ENCODE peak calls at places on chromosomes 11 and 22, in four cellular contexts. E is K562, T is body of pancreas, B is uterus. H is an unnamed sample.
A peak's percentile ranks its signal among the peaks of the same experiment; 100 is the strongest.

GRCh38 chr11:12125609-12126149 is 15.3 kb downstream of the MICAL2 start:
- DNase-seq in T (peak; percentile 28), E (no peak), B (no peak), H (no peak)

GRCh38 chr11:116390963-116391362 is 381.8 kb downstream of the BUD13 start:
- DNase-seq in E (no peak), T (no peak), B (no peak), H (no peak)

GRCh38 chr11:44427432-44427831 is 117.5 kb upstream of the ALX4 start:
- DNase-seq in E (peak; percentile 74), B (no peak), T (no peak), H (no peak)

GRCh38 chr22:37634505-37635002 is 4.9 kb upstream of the SH3BP1 start:
- DNase-seq in E (peak; percentile 33), B (no peak), T (no peak), H (no peak)

GRCh38 chr11:134654161-134654915 is 242.3 kb upstream of the B3GAT1 start:
- DNase-seq in T (no peak), B (no peak), E (no peak), H (no peak)

GRCh38 chr11:132840220-132840619 is 692.1 kb downstream of the OPCML start:
- DNase-seq in E (no peak), B (no peak), T (no peak), H (no peak)

GRCh38 chr11:10725114-10725906 is 25.7 kb upstream of the CTR9 start:
- DNase-seq in E (no peak), B (no peak), T (peak; percentile 16), H (peak; percentile 48)

GRCh38 chr22:20427945-20428417 is 9.6 kb downstream of the SCARF2 start:
- DNase-seq in E (no peak), B (no peak), T (no peak), H (no peak)

GRCh38 chr11:12565406-12565805 is 108.8 kb upstream of the TEAD1 start:
- DNase-seq in B (no peak), T (no peak), E (no peak), H (no peak)

GRCh38 chr22:19767427-19768380 is 7.1 kb downstream of the TBX1 start:
- DNase-seq in E (peak; percentile 82), B (peak; percentile 39), T (no peak), H (no peak)

DNA sequence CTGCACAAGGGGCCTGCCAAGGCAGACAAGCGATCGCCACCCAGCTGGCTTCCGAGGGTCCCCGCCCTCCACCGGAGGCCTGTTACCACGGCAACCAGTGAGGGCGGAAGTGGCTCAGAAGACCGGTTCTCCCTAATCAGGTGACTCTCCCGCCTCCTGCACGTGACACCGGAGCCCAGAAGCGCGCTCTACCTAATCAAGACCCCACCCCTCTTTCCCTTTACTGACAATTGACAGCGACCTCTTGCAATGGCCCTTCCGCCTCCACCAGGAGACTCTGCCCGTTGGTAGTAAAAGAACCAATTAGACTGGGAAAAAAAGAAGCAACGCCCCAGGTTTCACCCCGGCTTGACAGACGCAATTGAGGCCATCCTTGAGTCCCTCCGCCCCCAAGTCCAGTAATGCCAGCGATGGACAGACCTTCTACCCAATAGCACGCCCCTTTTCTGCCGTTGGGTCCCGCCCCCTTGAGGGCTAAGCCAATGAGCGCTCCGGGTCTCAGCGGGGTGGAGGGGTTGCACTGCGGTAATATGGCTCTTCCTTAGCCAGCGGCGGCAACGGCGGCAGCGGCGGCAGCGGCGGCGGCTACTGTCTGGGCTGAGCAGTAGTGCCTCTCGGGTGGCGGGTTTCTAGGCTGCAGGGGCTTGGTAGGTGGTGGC is at the start of gene UVRAG:
- DNase-seq in T (peak; percentile 99), E (peak; percentile 99), B (peak; percentile 99), H (peak; percentile 94)
- TF ChIP-seq POLR2A in T (peak; percentile 89), E (peak; percentile 87), B (peak; percentile 89), H (peak; percentile 71)

GRCh38 chr22:41524283-41524682 is 20.0 kb downstream of the POLR3H start:
- DNase-seq in T (peak; percentile 75), B (peak; percentile 78), E (no peak), H (no peak)

GRCh38 chr22:41524809-41525449 is 19.3 kb downstream of the POLR3H start:
- DNase-seq in E (no peak), B (no peak), T (no peak), H (no peak)

GRCh38 chr22:41526802-41527799 is 17.2 kb downstream of the POLR3H start:
- DNase-seq in T (peak; percentile 36), B (no peak), E (peak; percentile 71), H (no peak)

GRCh38 chr22:41526226-41526531 is 18.1 kb downstream of the POLR3H start:
- DNase-seq in B (no peak), E (no peak), T (no peak), H (no peak)

GRCh38 chr22:41525450-41526225 is 18.6 kb downstream of the POLR3H start:
- DNase-seq in B (no peak), T (no peak), E (no peak), H (no peak)
- TF ChIP-seq POLR2A in B (no peak), T (no peak), E (peak; percentile 40), H (no peak)

DNA sequence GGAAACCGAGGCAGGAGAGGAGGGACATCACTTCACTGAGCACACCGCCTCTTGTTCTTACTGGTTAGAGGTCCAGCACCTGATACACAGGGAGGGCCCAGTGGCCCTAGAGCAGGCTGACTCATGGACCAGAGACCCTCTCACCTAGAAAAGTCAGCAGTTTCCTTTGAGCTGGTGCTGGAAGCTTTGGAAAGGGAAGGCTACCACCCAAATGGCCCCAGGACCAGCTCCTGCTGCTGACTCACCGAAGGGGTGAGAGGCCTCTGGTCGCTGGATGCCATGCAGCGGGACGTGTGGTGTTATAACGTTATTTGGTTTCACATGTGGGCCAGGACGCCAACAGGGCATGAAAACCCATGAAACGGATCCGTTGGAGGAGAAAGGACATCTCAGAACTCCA is 3.8 kb downstream of the NADSYN1 start:
- DNase-seq in E (no peak), B (no peak), T (no peak), H (no peak)
- TF ChIP-seq POLR2A in E (no peak), B (no peak), T (no peak), H (no peak)

GRCh38 chr11:72726266-72727220 is 25.7 kb downstream of the ARAP1 start:
- DNase-seq in E (no peak), T (no peak), B (no peak), H (no peak)

GRCh38 chr11:72730706-72731105 is 21.5 kb downstream of the ARAP1 start:
- DNase-seq in T (no peak), B (no peak), E (no peak), H (no peak)

GRCh38 chr11:72732329-72732728 is 19.9 kb downstream of the ARAP1 start:
- DNase-seq in T (no peak), E (no peak), B (no peak), H (no peak)

GRCh38 chr11:72727521-72727920 is 24.7 kb downstream of the ARAP1 start:
- DNase-seq in E (no peak), T (no peak), B (no peak), H (no peak)

GRCh38 chr11:72730243-72730642 is 22.0 kb downstream of the ARAP1 start:
- DNase-seq in B (no peak), E (no peak), T (no peak), H (no peak)
- TF ChIP-seq POLR2A in B (no peak), E (no peak), T (no peak), H (no peak)

GRCh38 chr22:45271667-45272188 is 13.0 kb upstream of the UPK3A start:
- DNase-seq in E (no peak), T (peak; percentile 66), B (peak; percentile 60), H (no peak)

GRCh38 chr22:45270095-45271020 is 14.4 kb upstream of the UPK3A start:
- DNase-seq in T (no peak), B (no peak), E (no peak), H (no peak)

GRCh38 chr22:45276507-45276906 is 8.2 kb upstream of the UPK3A start:
- DNase-seq in E (no peak), B (no peak), T (no peak), H (no peak)

GRCh38 chr22:45272498-45272897 is 12.3 kb upstream of the UPK3A start:
- DNase-seq in T (no peak), E (no peak), B (no peak), H (no peak)

GRCh38 chr22:45273452-45274075 is 11.2 kb upstream of the UPK3A start:
- DNase-seq in E (no peak), T (no peak), B (no peak), H (no peak)
- TF ChIP-seq POLR2A in E (no peak), T (no peak), B (no peak), H (no peak)

GRCh38 chr22:21651521-21652009 is 9.5 kb downstream of the SDF2L1 start:
- DNase-seq in T (no peak), B (no peak), E (no peak), H (no peak)

GRCh38 chr22:21650280-21650679 is 8.2 kb downstream of the SDF2L1 start:
- DNase-seq in B (no peak), E (no peak), T (no peak), H (no peak)

GRCh38 chr22:21650823-21651520 is 8.9 kb downstream of the SDF2L1 start:
- DNase-seq in B (no peak), T (no peak), E (no peak), H (no peak)

GRCh38 chr22:21652547-21653545 is 10.7 kb downstream of the SDF2L1 start:
- DNase-seq in B (no peak), E (peak; percentile 92), T (no peak), H (no peak)

GRCh38 chr22:21652010-21652546 is 10.0 kb downstream of the SDF2L1 start:
- DNase-seq in E (peak; percentile 100), B (peak; percentile 81), T (peak; percentile 75), H (peak; percentile 90)
- TF ChIP-seq POLR2A in E (no peak), B (no peak), T (no peak), H (peak; percentile 57)

DNA sequence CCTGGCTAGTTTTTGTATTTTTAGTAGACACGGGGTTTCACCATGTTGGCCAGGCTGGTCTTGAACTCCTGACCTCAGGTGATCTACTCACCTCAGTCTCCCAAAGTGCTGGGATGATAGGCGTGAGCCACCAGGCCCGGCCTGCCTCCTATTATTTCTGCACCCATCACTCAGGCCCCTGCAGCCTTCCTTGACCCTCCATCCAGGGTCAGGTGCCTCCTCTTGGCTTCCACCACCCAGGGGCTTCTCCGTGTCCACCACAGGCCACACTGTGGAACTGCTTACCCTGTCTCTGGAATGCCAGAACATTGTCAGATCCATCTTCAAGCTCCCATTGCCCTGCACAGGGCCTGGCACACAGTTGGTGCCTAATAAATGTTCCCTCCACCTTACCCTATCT is 75.4 kb upstream of the RTL6 start:
- DNase-seq in T (no peak), E (no peak), B (no peak), H (no peak)
- TF ChIP-seq POLR2A in T (no peak), E (no peak), B (no peak), H (no peak)

GRCh38 chr22:31211862-31212730 is at the start of gene LIMK2:
- DNase-seq in B (peak; percentile 92), T (peak; percentile 96), E (peak; percentile 94), H (peak; percentile 81)
- TF ChIP-seq POLR2A in B (peak; percentile 76), T (peak; percentile 83), E (peak; percentile 76), H (peak; percentile 65)

H was measured in H54.